ENCODE peak calls at places on chromosomes 7 and 10, in ten cellular contexts. L is lower lobe of right lung, Y is left ventricle myocardium inferior, I is fibroblast of lung, Q is prostate gland, D is transverse colon, G is adrenal gland, A is tibial artery, E is SK-N-SH, Z is choroid plexus epithelial cell. R is an unnamed sample.

GRCh38 chr7:30761214-30762156 is 9.6 kb downstream of the INMT start:
- DNase-seq in L (no peak), Y (no peak), I (no peak), Q (peak; percentile 32), D (no peak), G (no peak), A (no peak), E (no peak), Z (peak; percentile 83), R (no peak)

GRCh38 chr7:22639400-22639799 is 87.6 kb upstream of the IL6 start:
- DNase-seq in L (no peak), Y (no peak), I (peak; percentile 68), Q (no peak), D (no peak), G (no peak), A (no peak), E (no peak), Z (no peak), R (no peak)

GRCh38 chr7:87330316-87330715 is 15.1 kb upstream of the CROT start:
- DNase-seq in L (no peak), Y (no peak), I (no peak), Q (no peak), D (no peak), G (no peak), A (no peak), E (no peak), Z (no peak), R (no peak)

GRCh38 chr10:131205556-131205955 is 106.0 kb downstream of the TCERG1L start:
- DNase-seq in L (no peak), Y (no peak), I (no peak), Q (no peak), D (no peak), G (no peak), A (no peak), E (no peak), Z (no peak), R (no peak)

GRCh38 chr10:23136462-23136861 is 41.1 kb downstream of the MSRB2 start:
- DNase-seq in L (no peak), Y (no peak), I (no peak), Q (no peak), D (no peak), G (no peak), A (no peak), E (no peak), Z (no peak), R (no peak)

GRCh38 chr7:139610595-139610994 is 87.1 kb downstream of the CLEC2L start:
- DNase-seq in L (no peak), Y (no peak), I (no peak), Q (no peak), D (no peak), G (no peak), A (no peak), E (no peak), Z (no peak), R (no peak)

GRCh38 chr7:81780914-81781693 is 11.3 kb upstream of the HGF start:
- DNase-seq in L (no peak), Y (no peak), I (no peak), Q (no peak), D (no peak), G (no peak), A (no peak), E (no peak), Z (no peak), R (peak; percentile 21)

GRCh38 chr10:124152139-124152780 is 58.9 kb upstream of the CHST15 start:
- DNase-seq in L (peak; percentile 57), Y (peak; percentile 38), I (peak; percentile 82), Q (peak; percentile 52), D (peak; percentile 49), G (no peak), A (peak; percentile 68), E (no peak), Z (peak; percentile 68), R (no peak)

GRCh38 chr7:92602352-92603088 is 12.3 kb upstream of the FAM133B start:
- DNase-seq in L (no peak), Y (no peak), I (no peak), Q (no peak), D (no peak), G (no peak), A (no peak), E (no peak), Z (peak; percentile 27), R (no peak)

GRCh38 chr7:127776776-127777390 is 124.9 kb downstream of the SND1 start:
- DNase-seq in L (no peak), Y (no peak), I (peak; percentile 66), Q (no peak), D (no peak), G (no peak), A (no peak), E (no peak), Z (peak; percentile 84), R (no peak)

GRCh38 chr7:74012842-74013249 is 15.1 kb upstream of the ELN start:
- DNase-seq in L (no peak), Y (no peak), I (no peak), Q (no peak), D (no peak), G (no peak), A (peak; percentile 57), E (peak; percentile 71), Z (no peak), R (no peak)

GRCh38 chr7:92266415-92267241 is 20.9 kb downstream of the ANKIB1 start:
- DNase-seq in L (no peak), Y (no peak), I (no peak), Q (no peak), D (no peak), G (no peak), A (no peak), E (no peak), Z (no peak), R (no peak)

GRCh38 chr7:50793947-50794570 is 11.4 kb upstream of the GRB10 start:
- DNase-seq in L (no peak), Y (no peak), I (no peak), Q (no peak), D (no peak), G (no peak), A (no peak), E (no peak), Z (no peak), R (no peak)
- H3K4me3 ChIP-seq in L (peak overlapping the region; percentile 70), Y (peak overlapping the region; percentile 81), I (peak overlapping the region; percentile 59), Q (peak overlapping the region; percentile 60), D (peak overlapping the region; percentile 62), G (no peak overlapping the region), A (peak overlapping the region; percentile 57), E (peak overlapping the region; percentile 43), Z (peak overlapping the region; percentile 68), R (peak overlapping the region; percentile 39)

DNA sequence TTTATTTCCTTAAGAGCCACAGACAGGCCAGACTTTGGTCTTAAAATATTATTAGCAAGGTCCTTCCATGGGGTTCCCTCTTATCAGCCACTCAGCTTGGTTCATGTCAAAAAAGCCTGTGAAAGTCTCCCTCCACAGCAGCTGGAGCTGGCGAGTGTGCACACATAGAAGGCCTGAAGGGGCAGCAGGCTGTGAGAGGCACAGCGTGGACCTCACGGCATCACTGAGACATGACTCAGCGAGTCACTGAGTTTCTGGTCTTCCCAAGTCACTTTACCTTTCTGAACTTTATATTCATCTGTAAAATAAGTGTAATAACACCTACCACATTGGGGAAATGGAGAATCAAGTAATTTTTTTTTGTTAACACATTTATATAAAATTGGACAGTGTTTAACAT is 8.7 kb downstream of the TAF3 start:
- DNase-seq in L (no peak), Y (no peak), I (peak; percentile 34), Q (no peak), D (no peak), G (no peak), A (no peak), E (no peak), Z (peak; percentile 83), R (no peak)
- TF ChIP-seq CTCF in L (no peak), Y (peak; percentile 32), I (no peak), Q (no peak), D (no peak), G (no peak), A (no peak), E (peak; percentile 43), Z (peak; percentile 63), R (no peak)

GRCh38 chr10:12337973-12338372 is 11.4 kb upstream of the CAMK1D start:
- DNase-seq in L (no peak), Y (no peak), I (no peak), Q (no peak), D (no peak), G (no peak), A (no peak), E (no peak), Z (no peak), R (no peak)

GRCh38 chr10:12333382-12334185 is 15.8 kb upstream of the CAMK1D start:
- DNase-seq in L (peak; percentile 77), Y (peak; percentile 51), I (peak; percentile 92), Q (peak; percentile 42), D (peak; percentile 51), G (peak; percentile 75), A (peak; percentile 85), E (peak; percentile 77), Z (peak; percentile 98), R (peak; percentile 2)

GRCh38 chr10:12334186-12334530 is 15.2 kb upstream of the CAMK1D start:
- DNase-seq in L (no peak), Y (no peak), I (no peak), Q (no peak), D (no peak), G (no peak), A (no peak), E (no peak), Z (no peak), R (no peak)

GRCh38 chr10:12337407-12337806 is 11.9 kb upstream of the CAMK1D start:
- DNase-seq in L (no peak), Y (no peak), I (peak; percentile 27), Q (no peak), D (no peak), G (no peak), A (no peak), E (no peak), Z (peak; percentile 27), R (no peak)

DNA sequence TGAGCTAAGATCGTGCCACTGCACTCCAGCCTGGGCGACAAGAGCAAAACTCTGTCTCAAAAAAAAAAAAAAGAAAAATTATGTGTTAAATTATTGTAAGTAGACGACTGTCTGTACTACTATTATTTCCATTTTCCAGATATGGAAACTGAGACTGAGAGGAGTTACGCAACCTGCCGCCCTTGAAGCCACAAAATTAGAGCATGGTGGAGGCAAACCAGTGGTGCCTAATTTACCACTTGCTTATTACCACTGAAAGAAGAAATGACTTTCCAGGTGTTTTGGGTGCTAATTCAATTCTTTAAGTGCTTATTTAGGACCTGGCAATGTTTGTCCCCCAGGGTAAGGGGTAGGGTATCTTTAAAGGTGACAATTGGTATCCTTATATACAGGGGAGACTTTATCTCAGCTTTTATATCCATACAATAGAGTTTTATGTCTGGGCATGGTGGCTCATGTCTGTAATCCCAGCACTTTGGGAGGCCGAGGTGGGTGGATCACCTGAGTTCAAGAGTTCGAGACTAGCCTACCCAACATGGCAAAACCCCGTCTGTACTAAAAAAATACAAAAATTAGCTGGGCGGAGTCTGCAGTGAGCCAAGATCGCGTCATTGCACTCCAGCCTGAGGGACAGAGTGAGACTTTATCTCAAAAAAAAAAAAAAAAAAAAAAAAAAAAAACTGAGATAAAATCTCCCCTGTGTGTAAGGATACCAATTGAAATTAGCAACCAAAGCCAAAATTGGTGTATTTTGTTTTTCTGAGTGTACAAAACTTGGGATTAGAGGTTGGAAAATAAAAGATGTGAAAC is 16.6 kb upstream of the CAMK1D start:
- DNase-seq in L (no peak), Y (no peak), I (peak; percentile 19), Q (no peak), D (no peak), G (no peak), A (no peak), E (no peak), Z (peak; percentile 32), R (no peak)
- H3K4me3 ChIP-seq in L (no peak overlapping the region), Y (peak overlapping the region; percentile 34), I (no peak overlapping the region), Q (no peak overlapping the region), D (no peak overlapping the region), G (no peak overlapping the region), A (peak overlapping the region; percentile 16), E (no peak overlapping the region), Z (no peak overlapping the region), R (no peak overlapping the region)

GRCh38 chr7:24723178-24723530 is 34.1 kb downstream of the GSDME start:
- DNase-seq in L (no peak), Y (no peak), I (no peak), Q (no peak), D (no peak), G (no peak), A (no peak), E (no peak), Z (no peak), R (no peak)
- TF ChIP-seq CTCF in L (no peak), Y (no peak), I (no peak), Q (no peak), D (no peak), G (no peak), A (no peak), E (no peak), Z (no peak), R (no peak)